ENCODE peak calls at places on chromosomes 2 and 18, in six cellular contexts. One of them, this sample, is unnamed.

GRCh38 chr2:20602803-20603202 is 48.1 kb downstream of the HS1BP3 start:
- DNase-seq in HCEC 1CT: peak; percentile 8
- DNase-seq in Peyer's patch: no peak
- DNase-seq in left ventricle myocardium inferior: no peak
- DNase-seq in activated T-cell treated with anti-CD3 and anti-CD28 coated beads for 24 hours: no peak
- DNase-seq in SHP77 treated with DMSO at 0.1 percent for 48 hours: no peak
- DNase-seq in this sample: no peak

GRCh38 chr18:63974991-63975390 is 5.1 kb downstream of the SERPINB8 start:
- DNase-seq in HCEC 1CT: peak; percentile 61
- DNase-seq in Peyer's patch: no peak
- DNase-seq in activated T-cell treated with anti-CD3 and anti-CD28 coated beads for 24 hours: no peak
- DNase-seq in SHP77 treated with DMSO at 0.1 percent for 48 hours: no peak
- DNase-seq in left ventricle myocardium inferior: no peak
- DNase-seq in this sample: peak; percentile 27

GRCh38 chr18:27921904-27922541 is 254.9 kb downstream of the CDH2 start:
- DNase-seq in left ventricle myocardium inferior: no peak
- DNase-seq in activated T-cell treated with anti-CD3 and anti-CD28 coated beads for 24 hours: no peak
- DNase-seq in HCEC 1CT: peak; percentile 70
- DNase-seq in Peyer's patch: no peak
- DNase-seq in SHP77 treated with DMSO at 0.1 percent for 48 hours: no peak
- DNase-seq in this sample: no peak

GRCh38 chr2:28399946-28400345 is 7.3 kb downstream of the FOSL2 start:
- DNase-seq in HCEC 1CT: no peak
- DNase-seq in Peyer's patch: no peak
- DNase-seq in left ventricle myocardium inferior: no peak
- DNase-seq in activated T-cell treated with anti-CD3 and anti-CD28 coated beads for 24 hours: no peak
- DNase-seq in SHP77 treated with DMSO at 0.1 percent for 48 hours: no peak
- DNase-seq in this sample: no peak

GRCh38 chr2:25400576-25401241 is 59.0 kb upstream of the DNMT3A start:
- DNase-seq in HCEC 1CT: no peak
- DNase-seq in left ventricle myocardium inferior: no peak
- DNase-seq in Peyer's patch: no peak
- DNase-seq in SHP77 treated with DMSO at 0.1 percent for 48 hours: no peak
- DNase-seq in activated T-cell treated with anti-CD3 and anti-CD28 coated beads for 24 hours: no peak
- DNase-seq in this sample: no peak

GRCh38 chr2:78056976-78057375 is 534.8 kb upstream of the LRRTM4 start:
- DNase-seq in activated T-cell treated with anti-CD3 and anti-CD28 coated beads for 24 hours: no peak
- DNase-seq in left ventricle myocardium inferior: no peak
- DNase-seq in SHP77 treated with DMSO at 0.1 percent for 48 hours: no peak
- DNase-seq in HCEC 1CT: no peak
- DNase-seq in Peyer's patch: no peak
- DNase-seq in this sample: no peak

GRCh38 chr2:121375621-121376159 is 90.7 kb upstream of the TFCP2L1 start:
- DNase-seq in left ventricle myocardium inferior: no peak
- DNase-seq in HCEC 1CT: no peak
- DNase-seq in Peyer's patch: no peak
- DNase-seq in SHP77 treated with DMSO at 0.1 percent for 48 hours: no peak
- DNase-seq in activated T-cell treated with anti-CD3 and anti-CD28 coated beads for 24 hours: no peak
- DNase-seq in this sample: no peak

GRCh38 chr2:128172191-128172590 is 81.2 kb downstream of the UGGT1 start:
- DNase-seq in activated T-cell treated with anti-CD3 and anti-CD28 coated beads for 24 hours: no peak
- DNase-seq in left ventricle myocardium inferior: no peak
- DNase-seq in Peyer's patch: no peak
- DNase-seq in SHP77 treated with DMSO at 0.1 percent for 48 hours: no peak
- DNase-seq in HCEC 1CT: no peak
- DNase-seq in this sample: no peak

GRCh38 chr18:28559511-28559910 is 382.6 kb upstream of the CDH2 start:
- DNase-seq in activated T-cell treated with anti-CD3 and anti-CD28 coated beads for 24 hours: no peak
- DNase-seq in left ventricle myocardium inferior: no peak
- DNase-seq in Peyer's patch: no peak
- DNase-seq in HCEC 1CT: peak; percentile 3
- DNase-seq in SHP77 treated with DMSO at 0.1 percent for 48 hours: no peak
- DNase-seq in this sample: no peak

GRCh38 chr2:11988691-11989465 is 242.4 kb downstream of the LPIN1 start:
- DNase-seq in activated T-cell treated with anti-CD3 and anti-CD28 coated beads for 24 hours: no peak
- DNase-seq in SHP77 treated with DMSO at 0.1 percent for 48 hours: no peak
- DNase-seq in Peyer's patch: no peak
- DNase-seq in HCEC 1CT: no peak
- DNase-seq in left ventricle myocardium inferior: peak; percentile 58
- DNase-seq in this sample: no peak

GRCh38 chr2:24919977-24920812 is at the start of gene ADCY3:
- DNase-seq in HCEC 1CT: peak; percentile 37
- DNase-seq in activated T-cell treated with anti-CD3 and anti-CD28 coated beads for 24 hours: peak; percentile 49
- DNase-seq in Peyer's patch: peak; percentile 77
- DNase-seq in SHP77 treated with DMSO at 0.1 percent for 48 hours: no peak
- DNase-seq in left ventricle myocardium inferior: peak; percentile 67
- DNase-seq in this sample: peak; percentile 84

GRCh38 chr2:186617771-186618170 is 27.9 kb downstream of the ITGAV start:
- DNase-seq in activated T-cell treated with anti-CD3 and anti-CD28 coated beads for 24 hours: no peak
- DNase-seq in SHP77 treated with DMSO at 0.1 percent for 48 hours: no peak
- DNase-seq in Peyer's patch: no peak
- DNase-seq in HCEC 1CT: no peak
- DNase-seq in left ventricle myocardium inferior: no peak
- DNase-seq in this sample: no peak

GRCh38 chr2:171185941-171186340 is 25.2 kb upstream of the TLK1 start:
- DNase-seq in Peyer's patch: no peak
- DNase-seq in activated T-cell treated with anti-CD3 and anti-CD28 coated beads for 24 hours: no peak
- DNase-seq in SHP77 treated with DMSO at 0.1 percent for 48 hours: no peak
- DNase-seq in HCEC 1CT: peak; percentile 64
- DNase-seq in left ventricle myocardium inferior: no peak
- DNase-seq in this sample: no peak

GRCh38 chr2:235406420-235406819 is 87.4 kb upstream of the AGAP1 start:
- DNase-seq in HCEC 1CT: no peak
- DNase-seq in activated T-cell treated with anti-CD3 and anti-CD28 coated beads for 24 hours: no peak
- DNase-seq in Peyer's patch: no peak
- DNase-seq in SHP77 treated with DMSO at 0.1 percent for 48 hours: no peak
- DNase-seq in left ventricle myocardium inferior: no peak
- DNase-seq in this sample: no peak

GRCh38 chr2:176188969-176189665 is 649 bp downstream of the HOXD1 start:
- DNase-seq in SHP77 treated with DMSO at 0.1 percent for 48 hours: no peak
- DNase-seq in Peyer's patch: no peak
- DNase-seq in left ventricle myocardium inferior: no peak
- DNase-seq in HCEC 1CT: no peak
- DNase-seq in activated T-cell treated with anti-CD3 and anti-CD28 coated beads for 24 hours: no peak
- DNase-seq in this sample: peak; percentile 17

GRCh38 chr2:120334068-120334467 is 11.9 kb upstream of the INHBB start:
- DNase-seq in Peyer's patch: no peak
- DNase-seq in left ventricle myocardium inferior: no peak
- DNase-seq in activated T-cell treated with anti-CD3 and anti-CD28 coated beads for 24 hours: no peak
- DNase-seq in SHP77 treated with DMSO at 0.1 percent for 48 hours: no peak
- DNase-seq in HCEC 1CT: no peak
- DNase-seq in this sample: no peak

GRCh38 chr2:196101325-196101981 is 32.8 kb upstream of the DNAH7 start:
- DNase-seq in left ventricle myocardium inferior: no peak
- DNase-seq in Peyer's patch: peak; percentile 69
- DNase-seq in SHP77 treated with DMSO at 0.1 percent for 48 hours: no peak
- DNase-seq in activated T-cell treated with anti-CD3 and anti-CD28 coated beads for 24 hours: peak; percentile 21
- DNase-seq in HCEC 1CT: peak; percentile 20
- DNase-seq in this sample: peak; percentile 66

GRCh38 chr18:43533371-43533770 is 256.1 kb upstream of the SYT4 start:
- DNase-seq in activated T-cell treated with anti-CD3 and anti-CD28 coated beads for 24 hours: no peak
- DNase-seq in left ventricle myocardium inferior: no peak
- DNase-seq in HCEC 1CT: no peak
- DNase-seq in SHP77 treated with DMSO at 0.1 percent for 48 hours: no peak
- DNase-seq in Peyer's patch: no peak
- DNase-seq in this sample: no peak

GRCh38 chr18:48962857-48963554 is 12.2 kb upstream of the SMAD7 start:
- DNase-seq in SHP77 treated with DMSO at 0.1 percent for 48 hours: no peak
- DNase-seq in HCEC 1CT: no peak
- DNase-seq in Peyer's patch: no peak
- DNase-seq in activated T-cell treated with anti-CD3 and anti-CD28 coated beads for 24 hours: no peak
- DNase-seq in left ventricle myocardium inferior: no peak
- DNase-seq in this sample: no peak

GRCh38 chr2:156452971-156453370 is 16.8 kb downstream of the GPD2 start:
- DNase-seq in SHP77 treated with DMSO at 0.1 percent for 48 hours: no peak
- DNase-seq in left ventricle myocardium inferior: no peak
- DNase-seq in Peyer's patch: no peak
- DNase-seq in activated T-cell treated with anti-CD3 and anti-CD28 coated beads for 24 hours: no peak
- DNase-seq in HCEC 1CT: no peak
- DNase-seq in this sample: no peak

GRCh38 chr2:177669625-177670330 is 277.2 kb downstream of the AGPS start:
- DNase-seq in activated T-cell treated with anti-CD3 and anti-CD28 coated beads for 24 hours: no peak
- DNase-seq in Peyer's patch: no peak
- DNase-seq in SHP77 treated with DMSO at 0.1 percent for 48 hours: no peak
- DNase-seq in HCEC 1CT: no peak
- DNase-seq in left ventricle myocardium inferior: no peak
- DNase-seq in this sample: no peak

GRCh38 chr18:55097406-55098170 is 138.3 kb upstream of the CCDC68 start:
- DNase-seq in activated T-cell treated with anti-CD3 and anti-CD28 coated beads for 24 hours: no peak
- DNase-seq in SHP77 treated with DMSO at 0.1 percent for 48 hours: peak; percentile 20
- DNase-seq in left ventricle myocardium inferior: no peak
- DNase-seq in Peyer's patch: no peak
- DNase-seq in HCEC 1CT: peak; percentile 24
- DNase-seq in this sample: no peak

GRCh38 chr2:132662742-132663141 is 7.3 kb downstream of the LYPD1 start:
- DNase-seq in left ventricle myocardium inferior: no peak
- DNase-seq in SHP77 treated with DMSO at 0.1 percent for 48 hours: no peak
- DNase-seq in activated T-cell treated with anti-CD3 and anti-CD28 coated beads for 24 hours: no peak
- DNase-seq in HCEC 1CT: no peak
- DNase-seq in Peyer's patch: no peak
- DNase-seq in this sample: no peak

GRCh38 chr18:78105611-78106010 is 856.0 kb downstream of the GALR1 start:
- DNase-seq in HCEC 1CT: no peak
- DNase-seq in SHP77 treated with DMSO at 0.1 percent for 48 hours: no peak
- DNase-seq in activated T-cell treated with anti-CD3 and anti-CD28 coated beads for 24 hours: no peak
- DNase-seq in Peyer's patch: no peak
- DNase-seq in left ventricle myocardium inferior: no peak
- DNase-seq in this sample: no peak

GRCh38 chr2:23706613-23707078 is 220.3 kb downstream of the ATAD2B start:
- DNase-seq in Peyer's patch: no peak
- DNase-seq in activated T-cell treated with anti-CD3 and anti-CD28 coated beads for 24 hours: no peak
- DNase-seq in left ventricle myocardium inferior: no peak
- DNase-seq in SHP77 treated with DMSO at 0.1 percent for 48 hours: no peak
- DNase-seq in HCEC 1CT: no peak
- DNase-seq in this sample: no peak

GRCh38 chr2:108396845-108397244 is 19.1 kb downstream of the SULT1C4 start:
- DNase-seq in activated T-cell treated with anti-CD3 and anti-CD28 coated beads for 24 hours: no peak
- DNase-seq in left ventricle myocardium inferior: no peak
- DNase-seq in HCEC 1CT: peak; percentile 60
- DNase-seq in SHP77 treated with DMSO at 0.1 percent for 48 hours: no peak
- DNase-seq in Peyer's patch: no peak
- DNase-seq in this sample: peak; percentile 6

GRCh38 chr2:29632018-29632417 is 289.4 kb downstream of the ALK start:
- DNase-seq in Peyer's patch: no peak
- DNase-seq in HCEC 1CT: peak; percentile 79
- DNase-seq in SHP77 treated with DMSO at 0.1 percent for 48 hours: no peak
- DNase-seq in left ventricle myocardium inferior: no peak
- DNase-seq in activated T-cell treated with anti-CD3 and anti-CD28 coated beads for 24 hours: no peak
- DNase-seq in this sample: no peak

GRCh38 chr2:37793004-37793403 is 121.6 kb upstream of the CDC42EP3 start:
- DNase-seq in left ventricle myocardium inferior: no peak
- DNase-seq in SHP77 treated with DMSO at 0.1 percent for 48 hours: no peak
- DNase-seq in HCEC 1CT: no peak
- DNase-seq in activated T-cell treated with anti-CD3 and anti-CD28 coated beads for 24 hours: no peak
- DNase-seq in Peyer's patch: no peak
- DNase-seq in this sample: no peak

GRCh38 chr2:106852103-106852502 is 33.9 kb downstream of the ST6GAL2 start:
- DNase-seq in Peyer's patch: no peak
- DNase-seq in left ventricle myocardium inferior: no peak
- DNase-seq in HCEC 1CT: no peak
- DNase-seq in activated T-cell treated with anti-CD3 and anti-CD28 coated beads for 24 hours: no peak
- DNase-seq in SHP77 treated with DMSO at 0.1 percent for 48 hours: no peak
- DNase-seq in this sample: no peak

GRCh38 chr2:69221960-69222751 is 164.9 kb downstream of the GFPT1 start:
- DNase-seq in SHP77 treated with DMSO at 0.1 percent for 48 hours: no peak
- DNase-seq in left ventricle myocardium inferior: no peak
- DNase-seq in Peyer's patch: no peak
- DNase-seq in activated T-cell treated with anti-CD3 and anti-CD28 coated beads for 24 hours: no peak
- DNase-seq in HCEC 1CT: peak; percentile 67
- DNase-seq in this sample: no peak

GRCh38 chr2:226211439-226211838 is 588.2 kb downstream of the IRS1 start:
- DNase-seq in left ventricle myocardium inferior: no peak
- DNase-seq in HCEC 1CT: peak; percentile 55
- DNase-seq in activated T-cell treated with anti-CD3 and anti-CD28 coated beads for 24 hours: no peak
- DNase-seq in SHP77 treated with DMSO at 0.1 percent for 48 hours: no peak
- DNase-seq in Peyer's patch: no peak
- DNase-seq in this sample: no peak

GRCh38 chr18:67104700-67105284 is 411.7 kb downstream of the DSEL start:
- DNase-seq in left ventricle myocardium inferior: peak; percentile 16
- DNase-seq in SHP77 treated with DMSO at 0.1 percent for 48 hours: peak; percentile 26
- DNase-seq in Peyer's patch: peak; percentile 17
- DNase-seq in HCEC 1CT: peak; percentile 70
- DNase-seq in activated T-cell treated with anti-CD3 and anti-CD28 coated beads for 24 hours: peak; percentile 7
- DNase-seq in this sample: peak; percentile 51

GRCh38 chr2:236744316-236745105 is 174.9 kb downstream of the ACKR3 start:
- DNase-seq in activated T-cell treated with anti-CD3 and anti-CD28 coated beads for 24 hours: no peak
- DNase-seq in HCEC 1CT: peak; percentile 88
- DNase-seq in Peyer's patch: no peak
- DNase-seq in left ventricle myocardium inferior: no peak
- DNase-seq in SHP77 treated with DMSO at 0.1 percent for 48 hours: no peak
- DNase-seq in this sample: no peak

GRCh38 chr18:46761054-46761769 is 4.4 kb upstream of the ST8SIA5 start:
- DNase-seq in activated T-cell treated with anti-CD3 and anti-CD28 coated beads for 24 hours: no peak
- DNase-seq in SHP77 treated with DMSO at 0.1 percent for 48 hours: peak; percentile 57
- DNase-seq in left ventricle myocardium inferior: no peak
- DNase-seq in HCEC 1CT: no peak
- DNase-seq in Peyer's patch: no peak
- DNase-seq in this sample: no peak

GRCh38 chr2:9160732-9161131 is 45.9 kb upstream of the ASAP2 start:
- DNase-seq in HCEC 1CT: no peak
- DNase-seq in activated T-cell treated with anti-CD3 and anti-CD28 coated beads for 24 hours: no peak
- DNase-seq in left ventricle myocardium inferior: no peak
- DNase-seq in SHP77 treated with DMSO at 0.1 percent for 48 hours: no peak
- DNase-seq in Peyer's patch: no peak
- DNase-seq in this sample: no peak

GRCh38 chr2:104091894-104092293 is 762.0 kb upstream of the POU3F3 start:
- DNase-seq in Peyer's patch: no peak
- DNase-seq in HCEC 1CT: no peak
- DNase-seq in SHP77 treated with DMSO at 0.1 percent for 48 hours: no peak
- DNase-seq in activated T-cell treated with anti-CD3 and anti-CD28 coated beads for 24 hours: no peak
- DNase-seq in left ventricle myocardium inferior: no peak
- DNase-seq in this sample: no peak